ENCODE peak calls at places on chromosome 6, in ten cellular contexts. L is stromal cell of bone marrow; R is cardiac fibroblast; Y is AG09319; X is NAMALWA; D is SK-N-SH; H is activated effector memory CD4-positive, alpha-beta T cell treated with anti-CD3 and anti-CD28 coated beads, Interleukin-2, amount 50 U/mL, for 16 hours; P is NCI-H226; Q is NCI-H1092 treated with DMSO at 0.1 percent for 48 hours; E is GM04504. C is an unnamed sample.

GRCh38 chr6:43253401-43253800 is 10.1 kb downstream of the TTBK1 start:
- DNase-seq in D (no peak), L (no peak), Y (no peak), E (no peak), X (no peak), Q (no peak), R (no peak), P (no peak), H (no peak), C (no peak)

GRCh38 chr6:43229803-43230239 is 540 bp upstream of the DNPH1 start:
- DNase-seq in H (no peak), X (no peak), D (no peak), Y (no peak), E (no peak), L (no peak), P (no peak), Q (no peak), R (no peak), C (no peak)

GRCh38 chr6:80610821-80611220 is 504.4 kb downstream of the BCKDHB start:
- DNase-seq in D (no peak), H (no peak), X (no peak), Q (no peak), R (peak), E (peak), P (peak), L (no peak), Y (no peak), C (no peak)

GRCh38 chr6:170088349-170088951 is 202.4 kb downstream of the DLL1 start:
- DNase-seq in D (no peak), Q (no peak), L (no peak), X (no peak), R (no peak), E (no peak), P (no peak), H (peak), Y (no peak), C (peak)

GRCh38 chr6:167401525-167402194 is 76.8 kb downstream of the TTLL2 start:
- DNase-seq in D (no peak), L (no peak), Y (no peak), X (no peak), P (no peak), Q (peak), E (no peak), R (no peak), H (no peak), C (no peak)

GRCh38 chr6:83696674-83697073 is 12.2 kb downstream of the SNAP91 start:
- DNase-seq in E (no peak), X (no peak), L (no peak), R (peak), Q (no peak), H (no peak), D (no peak), P (peak), Y (no peak), C (no peak)

GRCh38 chr6:90446164-90446563 is 140.7 kb downstream of the MAP3K7 start:
- DNase-seq in H (no peak), D (no peak), L (no peak), E (no peak), Q (peak), X (no peak), P (no peak), Y (no peak), R (peak), C (no peak)

GRCh38 chr6:41894366-41895299 is 542 bp downstream of the USP49 start:
- DNase-seq in E (no peak), D (no peak), X (peak), P (no peak), Q (peak), L (no peak), Y (no peak), R (peak), H (no peak), C (peak)

C was measured in osteocyte.